ENCODE peak calls at places on chromosomes 4 and X, in nine cellular contexts. I is astrocyte of the cerebellum; Z is stimulated activated CD8-positive, alpha-beta memory T cell treated with anti-CD3 and anti-CD28 coated beads, Interleukin-15, amount 100 ng/mL, for 4 hours; E is SJSA1; U is progenitor cell of endocrine pancreas; C is right lobe of liver; Q is ACHN; D is lower leg skin; N is fibroblast of mammary gland. F is an unnamed sample.

GRCh38 chr4:180641495-180641894 is 1601.7 kb upstream of the TENM3 start:
- DNase-seq in D (no peak), Q (no peak), U (no peak), Z (no peak), E (no peak), N (no peak), C (no peak), I (no peak), F (no peak)

GRCh38 chrX:40106677-40107290 is 9.0 kb upstream of the BCOR start:
- DNase-seq in D (no peak), Z (no peak), Q (no peak), E (peak), U (no peak), N (no peak), C (no peak), I (no peak), F (no peak)

GRCh38 chrX:39519566-39520301 is 578.0 kb downstream of the BCOR start:
- DNase-seq in Z (no peak), D (no peak), Q (no peak), E (no peak), C (no peak), I (no peak), U (no peak), N (no peak), F (no peak)

GRCh38 chrX:152989292-152989658 is 4.6 kb downstream of the PNMA5 start:
- DNase-seq in Q (no peak), E (no peak), D (no peak), I (no peak), U (no peak), N (peak), Z (no peak), C (no peak), F (no peak)

GRCh38 chr4:6542951-6543350 is 32.0 kb upstream of the MAN2B2 start:
- DNase-seq in U (no peak), N (no peak), E (no peak), C (no peak), Q (no peak), I (no peak), D (no peak), Z (no peak), F (no peak)

GRCh38 chr4:76016383-76016782 is 6.9 kb downstream of the CXCL10 start:
- DNase-seq in Q (no peak), U (no peak), Z (no peak), E (no peak), I (no peak), C (peak), N (no peak), D (no peak), F (no peak)

GRCh38 chr4:106893903-106894302 is 142.2 kb downstream of the DKK2 start:
- DNase-seq in N (no peak), C (no peak), E (no peak), D (peak), U (no peak), I (no peak), Z (no peak), Q (no peak), F (no peak)

GRCh38 chr4:123443401-123444297 is 47.1 kb downstream of the SPRY1 start:
- DNase-seq in U (no peak), D (no peak), Q (no peak), Z (no peak), E (no peak), N (no peak), C (no peak), I (no peak), F (no peak)

GRCh38 chr4:185209031-185209851 is at the start of gene SNX25:
- DNase-seq in I (no peak), U (peak), Q (peak), C (peak), D (peak), E (peak), N (peak), Z (peak), F (peak)

GRCh38 chrX:96837808-96838207 is 45.9 kb upstream of the RPA4 start:
- DNase-seq in E (no peak), N (peak), C (no peak), Q (peak), D (no peak), I (no peak), Z (no peak), U (no peak), F (no peak)

GRCh38 chrX:130386408-130386808 is 934 bp upstream of the GPR119 start:
- DNase-seq in Z (no peak), U (no peak), N (no peak), I (no peak), Q (no peak), E (no peak), D (no peak), C (no peak), F (no peak)

GRCh38 chrX:77065896-77066295 is 381.3 kb upstream of the FGF16 start:
- DNase-seq in Z (no peak), U (no peak), D (no peak), E (no peak), Q (no peak), I (no peak), C (no peak), N (no peak), F (no peak)